ENCODE peak calls at places on chromosomes 4 and X, in ten cellular contexts. S is AG09319, M is Peyer's patch, Z is adrenal gland, T is upper lobe of right lung, W is A549, A is nephron progenitor cell, O is fibroblast of mammary gland, R is right atrium auricular region, V is GM06990. Q is an unnamed sample.

GRCh38 chr4:54322817-54323417 is 93.8 kb downstream of the PDGFRA start:
- DNase-seq in S (peak; percentile 12), M (peak; percentile 54), Z (peak; percentile 70), T (peak; percentile 70), W (peak; percentile 37), A (peak; percentile 74), O (peak; percentile 64), R (no peak), V (peak; percentile 18), Q (no peak)

GRCh38 chr4:84879651-84880200 is 86.8 kb downstream of the WDFY3 start:
- DNase-seq in S (no peak), M (no peak), Z (no peak), T (no peak), W (no peak), A (no peak), O (no peak), R (no peak), V (no peak), Q (no peak)

GRCh38 chr4:139300431-139301142 is 718 bp upstream of the NAA15 start:
- DNase-seq in S (no peak), M (no peak), Z (peak; percentile 33), T (no peak), W (peak; percentile 15), A (peak; percentile 13), O (peak; percentile 73), R (no peak), V (peak; percentile 22), Q (peak; percentile 19)

GRCh38 chr4:174080361-174080760 is 203.1 kb downstream of the FBXO8 start:
- DNase-seq in S (no peak), M (no peak), Z (no peak), T (no peak), W (no peak), A (no peak), O (peak; percentile 83), R (no peak), V (no peak), Q (no peak)

GRCh38 chr4:17336524-17336941 is 175.4 kb downstream of the QDPR start:
- DNase-seq in S (no peak), M (no peak), Z (peak; percentile 32), T (no peak), W (no peak), A (no peak), O (no peak), R (no peak), V (peak; percentile 47), Q (no peak)

GRCh38 chr4:159317203-159317602 is 214.3 kb downstream of the RAPGEF2 start:
- DNase-seq in S (no peak), M (no peak), Z (no peak), T (no peak), W (no peak), A (no peak), O (no peak), R (no peak), V (no peak), Q (no peak)

GRCh38 chrX:118315529-118315928 is 30.4 kb upstream of the WDR44 start:
- DNase-seq in S (no peak), M (no peak), Z (no peak), T (no peak), W (no peak), A (no peak), O (no peak), R (no peak), V (no peak), Q (no peak)

GRCh38 chr4:139876328-139876941 is 210.8 kb downstream of the MGST2 start:
- DNase-seq in S (no peak), M (no peak), Z (no peak), T (no peak), W (no peak), A (no peak), O (no peak), R (no peak), V (no peak), Q (no peak)

GRCh38 chr4:2437475-2438215 is 18.9 kb downstream of the CFAP99 start:
- DNase-seq in S (no peak), M (no peak), Z (no peak), T (no peak), W (no peak), A (no peak), O (no peak), R (no peak), V (no peak), Q (no peak)

GRCh38 chr4:2433609-2434350 is 15.0 kb downstream of the CFAP99 start:
- DNase-seq in S (no peak), M (no peak), Z (no peak), T (peak; percentile 61), W (no peak), A (no peak), O (no peak), R (no peak), V (no peak), Q (no peak)

GRCh38 chr4:2434420-2434819 is 15.7 kb downstream of the CFAP99 start:
- DNase-seq in S (no peak), M (no peak), Z (no peak), T (no peak), W (no peak), A (no peak), O (no peak), R (no peak), V (no peak), Q (no peak)

GRCh38 chr4:2436761-2437474 is 18.2 kb downstream of the CFAP99 start:
- DNase-seq in S (no peak), M (no peak), Z (no peak), T (no peak), W (no peak), A (no peak), O (no peak), R (no peak), V (no peak), Q (no peak)

DNA sequence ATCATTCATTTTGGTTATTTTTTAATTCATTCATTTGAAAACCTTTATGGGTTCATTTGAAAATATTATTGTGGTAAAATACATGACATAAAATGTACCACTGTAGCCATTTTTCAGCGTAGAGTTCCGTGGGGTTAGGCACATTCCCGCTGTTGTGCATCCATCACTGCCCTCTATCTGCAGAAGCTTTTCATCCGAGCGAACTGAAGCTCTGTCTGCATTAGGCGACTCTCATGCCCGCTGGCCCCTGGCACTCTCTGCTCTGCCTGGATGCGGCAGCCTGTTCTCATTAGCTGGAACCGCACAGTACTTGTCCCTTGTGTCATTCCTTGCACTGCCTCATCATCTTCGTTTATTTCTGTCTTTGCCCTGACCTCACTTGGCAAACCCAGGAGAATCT is 17.5 kb downstream of the CFAP99 start:
- DNase-seq in S (no peak), M (no peak), Z (no peak), T (no peak), W (no peak), A (no peak), O (peak; percentile 28), R (no peak), V (no peak), Q (no peak)
- TF ChIP-seq CTCF in S (peak; percentile 42), M (peak; percentile 48), Z (peak; percentile 30), T (no peak), W (peak; percentile 19), A (no peak), O (peak; percentile 27), R (no peak), V (no peak), Q (peak; percentile 36)

GRCh38 chrX:134669378-134670098 is 11.3 kb upstream of the PLAC1 start:
- DNase-seq in S (peak; percentile 77), M (no peak), Z (peak; percentile 9), T (peak; percentile 43), W (peak; percentile 82), A (no peak), O (peak; percentile 92), R (no peak), V (no peak), Q (no peak)

GRCh38 chrX:134673123-134673522 is 14.9 kb upstream of the PLAC1 start:
- DNase-seq in S (no peak), M (no peak), Z (no peak), T (no peak), W (no peak), A (no peak), O (no peak), R (no peak), V (no peak), Q (no peak)

GRCh38 chrX:134672101-134672500 is 13.8 kb upstream of the PLAC1 start:
- DNase-seq in S (no peak), M (no peak), Z (no peak), T (no peak), W (no peak), A (no peak), O (no peak), R (no peak), V (no peak), Q (no peak)

GRCh38 chrX:134670241-134670811 is 12.1 kb upstream of the PLAC1 start:
- DNase-seq in S (peak; percentile 66), M (no peak), Z (no peak), T (peak; percentile 69), W (peak; percentile 78), A (no peak), O (peak; percentile 64), R (no peak), V (no peak), Q (no peak)

GRCh38 chrX:134671207-134671750 is 13.0 kb upstream of the PLAC1 start:
- DNase-seq in S (no peak), M (no peak), Z (no peak), T (no peak), W (no peak), A (no peak), O (no peak), R (no peak), V (no peak), Q (no peak)
- TF ChIP-seq CTCF in S (no peak), M (no peak), Z (no peak), T (no peak), W (no peak), A (no peak), O (no peak), R (no peak), V (no peak), Q (no peak)

GRCh38 chr4:152784490-152785195 is 4.9 kb downstream of the ARFIP1 start:
- DNase-seq in S (no peak), M (no peak), Z (no peak), T (no peak), W (peak; percentile 11), A (peak; percentile 49), O (peak; percentile 87), R (no peak), V (no peak), Q (no peak)
- TF ChIP-seq CTCF in S (peak; percentile 25), M (no peak), Z (no peak), T (no peak), W (no peak), A (no peak), O (peak; percentile 36), R (no peak), V (no peak), Q (peak; percentile 17)

GRCh38 chr4:151950993-151951726 is 190.4 kb upstream of the GATB start:
- DNase-seq in S (no peak), M (no peak), Z (no peak), T (no peak), W (no peak), A (no peak), O (peak; percentile 60), R (no peak), V (no peak), Q (no peak)

GRCh38 chr4:151951727-151952078 is 190.9 kb upstream of the GATB start:
- DNase-seq in S (no peak), M (no peak), Z (no peak), T (no peak), W (no peak), A (no peak), O (no peak), R (no peak), V (no peak), Q (no peak)

GRCh38 chr4:151953286-151953685 is 192.5 kb upstream of the GATB start:
- DNase-seq in S (no peak), M (no peak), Z (no peak), T (no peak), W (no peak), A (no peak), O (peak; percentile 28), R (no peak), V (no peak), Q (no peak)

GRCh38 chr4:151952711-151953254 is 192.0 kb upstream of the GATB start:
- DNase-seq in S (no peak), M (no peak), Z (no peak), T (no peak), W (no peak), A (no peak), O (no peak), R (no peak), V (no peak), Q (no peak)

GRCh38 chr4:151952137-151952536 is 191.3 kb upstream of the GATB start:
- DNase-seq in S (no peak), M (no peak), Z (no peak), T (no peak), W (no peak), A (no peak), O (no peak), R (no peak), V (no peak), Q (no peak)
- TF ChIP-seq CTCF in S (no peak), M (no peak), Z (no peak), T (no peak), W (no peak), A (no peak), O (no peak), R (no peak), V (no peak), Q (no peak)